ENCODE peak calls at places on chromosomes 2 and 18, in four cellular contexts. B is HCT116, Q is bronchial epithelial cell, Z is K562. F is an unnamed sample.

GRCh38 chr2:169895294-169895985 is 68.2 kb downstream of the UBR3 start:
- DNase-seq in B (no peak), Q (no peak), Z (no peak), F (peak)

GRCh38 chr2:186201371-186201770 is 284.7 kb upstream of the ZC3H15 start:
- DNase-seq in B (no peak), Q (peak), Z (no peak), F (peak)

GRCh38 chr2:221546505-221547225 is 25.4 kb downstream of the EPHA4 start:
- DNase-seq in B (peak), Q (peak), Z (no peak), F (no peak)

GRCh38 chr18:73664896-73665295 is 482.7 kb downstream of the FBXO15 start:
- DNase-seq in B (no peak), Q (no peak), Z (no peak), F (no peak)

GRCh38 chr2:147356157-147356556 is 488.7 kb upstream of the ACVR2A start:
- DNase-seq in B (no peak), Q (no peak), Z (no peak), F (no peak)

GRCh38 chr2:56449449-56449860 is 265.7 kb downstream of the CCDC85A start:
- DNase-seq in B (no peak), Q (no peak), Z (no peak), F (no peak)

GRCh38 chr2:123485056-123485455 is 540.0 kb upstream of the CNTNAP5 start:
- DNase-seq in B (no peak), Q (no peak), Z (no peak), F (no peak)

GRCh38 chr2:149161481-149162225 is 123.2 kb downstream of the LYPD6B start:
- DNase-seq in B (no peak), Q (no peak), Z (no peak), F (no peak)

GRCh38 chr2:41719756-41720155 is 328.1 kb upstream of the PKDCC start:
- DNase-seq in B (no peak), Q (no peak), Z (no peak), F (no peak)

GRCh38 chr2:239577306-239577705 is 176.5 kb upstream of the HDAC4 start:
- DNase-seq in B (no peak), Q (no peak), Z (no peak), F (no peak)

GRCh38 chr18:72342933-72343332 is 201.2 kb downstream of the CBLN2 start:
- DNase-seq in B (no peak), Q (no peak), Z (no peak), F (no peak)

GRCh38 chr2:175282300-175282699 is 100.8 kb upstream of the ATP5MC3 start:
- DNase-seq in B (peak), Q (peak), Z (peak), F (peak)

GRCh38 chr2:215851091-215851490 is 162.3 kb downstream of the MREG start:
- DNase-seq in B (no peak), Q (peak), Z (no peak), F (peak)

GRCh38 chr2:164737612-164738081 is 104.0 kb downstream of the COBLL1 start:
- DNase-seq in B (peak), Q (peak), Z (peak), F (peak)

GRCh38 chr2:24919100-24919976 is 699 bp downstream of the ADCY3 start:
- DNase-seq in B (no peak), Q (peak), Z (peak), F (no peak)

GRCh38 chr2:71812736-71813135 is 334.9 kb downstream of the CYP26B1 start:
- DNase-seq in B (no peak), Q (no peak), Z (no peak), F (no peak)

GRCh38 chr2:652881-653480 is 24.2 kb downstream of the TMEM18 start:
- DNase-seq in B (no peak), Q (no peak), Z (no peak), F (no peak)

GRCh38 chr2:23541453-23542334 is 156.7 kb downstream of the KLHL29 start:
- DNase-seq in B (no peak), Q (no peak), Z (no peak), F (no peak)

GRCh38 chr2:230828272-230828961 is 36.3 kb upstream of the ITM2C start:
- DNase-seq in B (no peak), Q (no peak), Z (no peak), F (no peak)

GRCh38 chr2:4507706-4508105 is 804.3 kb downstream of the DCDC2C start:
- DNase-seq in B (no peak), Q (no peak), Z (no peak), F (no peak)

GRCh38 chr2:8296340-8296739 is 385.5 kb upstream of the ID2 start:
- DNase-seq in B (no peak), Q (no peak), Z (no peak), F (no peak)

GRCh38 chr18:55779461-55779710 is 191.4 kb upstream of the TCF4 start:
- DNase-seq in B (no peak), Q (no peak), Z (no peak), F (peak)

GRCh38 chr2:187553908-187554703 is at the start of gene TFPI:
- DNase-seq in B (no peak), Q (peak), Z (peak), F (peak)

GRCh38 chr2:219551412-219551811 is 7.6 kb downstream of the TMEM198 start:
- DNase-seq in B (no peak), Q (peak), Z (peak), F (peak)

GRCh38 chr2:132636346-132636745 is 33.7 kb downstream of the LYPD1 start:
- DNase-seq in B (no peak), Q (no peak), Z (no peak), F (no peak)

GRCh38 chr2:96575790-96576456 is 39.4 kb downstream of the ARID5A start:
- DNase-seq in B (no peak), Q (no peak), Z (no peak), F (no peak)

GRCh38 chr2:20236496-20236895 is 11.6 kb upstream of the SDC1 start:
- DNase-seq in B (no peak), Q (peak), Z (no peak), F (no peak)

GRCh38 chr2:112004246-112004645 is 50.8 kb upstream of the TMEM87B start:
- DNase-seq in B (no peak), Q (no peak), Z (no peak), F (peak)

GRCh38 chr2:231188506-231189170 is 9.8 kb upstream of the ARMC9 start:
- DNase-seq in B (no peak), Q (no peak), Z (no peak), F (no peak)

GRCh38 chr2:58900664-58901063 is 659.5 kb upstream of the FANCL start:
- DNase-seq in B (no peak), Q (no peak), Z (no peak), F (no peak)

GRCh38 chr2:24399434-24400206 is 39.3 kb upstream of the ITSN2 start:
- DNase-seq in B (no peak), Q (no peak), Z (no peak), F (no peak)

GRCh38 chr2:197079414-197079813 is 152.9 kb upstream of the PGAP1 start:
- DNase-seq in B (no peak), Q (no peak), Z (no peak), F (no peak)

GRCh38 chr2:205743982-205744644 is 61.8 kb downstream of the NRP2 start:
- DNase-seq in B (no peak), Q (no peak), Z (no peak), F (peak)

DNA sequence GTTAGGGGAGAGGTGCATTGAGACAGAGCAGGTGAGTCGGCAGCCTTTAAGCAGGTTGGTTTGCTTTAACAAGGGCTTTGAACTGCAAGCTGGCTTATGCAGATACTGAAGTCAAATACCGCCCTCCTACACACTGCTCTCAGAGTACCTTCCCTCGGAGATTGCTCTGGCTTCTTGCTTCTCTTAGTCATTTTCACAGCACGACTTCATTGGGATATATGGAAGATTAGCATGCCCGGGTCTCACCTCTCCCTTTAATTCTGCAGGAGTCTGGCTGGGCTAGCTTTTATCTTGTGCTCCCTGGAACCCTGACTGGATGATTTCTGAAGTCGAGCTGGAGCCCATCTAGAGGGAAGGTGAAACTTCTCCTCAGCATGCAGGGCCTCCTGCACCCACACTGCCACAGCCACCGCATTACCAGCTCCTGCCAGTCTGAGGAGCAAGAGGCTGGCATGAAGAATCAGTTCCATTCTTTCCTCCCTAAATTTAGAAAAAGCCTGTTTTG is 395.5 kb upstream of the HNRNPA3 start:
- DNase-seq in B (no peak), Q (no peak), Z (no peak), F (no peak)
- TF ChIP-seq CTCF in B (peak), Q (no peak), Z (no peak), F (no peak)

DNA sequence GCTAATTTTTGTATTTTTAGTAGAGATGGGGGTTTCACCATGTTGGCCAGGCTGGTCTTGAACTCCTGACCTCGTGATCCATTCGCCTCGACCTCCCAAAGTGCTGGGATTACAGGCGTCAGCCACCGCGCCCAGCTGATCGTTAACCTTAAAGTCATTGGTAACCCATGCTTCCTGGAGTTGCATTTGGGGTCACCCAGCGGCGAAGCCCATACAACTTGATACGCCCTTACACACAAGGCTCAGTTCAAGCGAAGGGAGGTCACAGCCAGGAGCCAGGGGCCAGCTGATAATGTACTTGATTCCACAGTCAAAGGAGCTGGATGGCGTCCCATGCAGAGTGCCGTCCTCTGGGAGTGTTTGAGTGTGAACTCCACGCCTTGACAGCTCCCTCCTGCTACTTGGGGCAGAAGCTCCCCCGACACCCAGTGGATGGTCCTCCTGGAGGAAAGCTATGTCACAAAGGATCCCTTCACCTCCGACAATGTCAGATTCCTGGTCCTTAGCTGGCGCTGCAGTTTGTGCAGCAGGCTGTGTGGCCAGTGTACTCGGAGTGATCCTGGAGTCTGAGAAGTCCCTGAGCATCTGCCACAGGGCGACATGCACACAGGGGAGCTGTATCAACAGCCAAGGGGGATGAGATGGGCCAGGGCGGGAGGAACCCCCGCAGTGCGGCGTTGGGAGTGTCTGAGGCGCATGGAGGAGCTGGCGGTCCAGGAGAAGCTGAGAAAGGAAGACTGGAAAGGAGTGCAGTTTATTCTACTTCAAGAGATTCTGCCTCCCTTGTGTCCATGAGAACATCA is 7.9 kb downstream of the CLHC1 start:
- DNase-seq in B (no peak), Q (no peak), Z (peak), F (no peak)
- H3K4me3 ChIP-seq in B (no peak), Q (no peak), Z (peak), F (no peak)

DNA sequence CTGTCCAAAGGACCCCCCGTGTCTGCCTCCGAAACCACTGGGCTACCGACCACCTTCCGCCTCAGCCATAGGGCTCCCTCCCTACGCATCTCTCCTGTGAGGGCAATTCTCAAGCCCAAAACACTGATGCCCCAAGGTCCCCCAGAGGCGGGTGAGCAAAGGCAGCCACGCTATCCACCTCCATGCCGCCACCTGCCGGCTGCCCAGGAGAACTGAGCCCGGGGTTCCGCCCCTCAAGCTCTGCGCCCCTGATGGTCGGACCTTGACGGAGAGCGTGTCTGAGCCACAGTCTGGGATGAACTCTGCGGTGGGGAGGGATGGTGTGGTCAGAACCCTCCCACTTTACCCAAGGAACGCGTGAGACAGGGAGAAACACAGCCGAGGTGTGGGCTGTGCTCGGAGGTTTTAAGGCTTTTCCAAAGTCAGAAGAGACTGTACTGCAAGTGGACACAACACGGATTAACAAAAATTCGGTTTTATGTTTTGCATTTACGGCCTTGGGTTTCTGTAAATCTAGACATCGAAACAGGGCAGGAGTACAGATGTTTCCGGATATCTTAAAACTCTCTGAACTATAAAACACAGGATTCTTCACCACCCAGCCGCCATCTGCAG is 114.1 kb downstream of the ZNF516 start:
- DNase-seq in B (peak), Q (no peak), Z (peak), F (no peak)
- TF ChIP-seq CTCF in B (peak), Q (peak), Z (peak), F (peak)

GRCh38 chr18:59904051-59904601 is 4.3 kb downstream of the PMAIP1 start:
- DNase-seq in B (no peak), Q (no peak), Z (no peak), F (no peak)

GRCh38 chr18:59905686-59906091 is 5.9 kb downstream of the PMAIP1 start:
- DNase-seq in B (no peak), Q (no peak), Z (no peak), F (no peak)

GRCh38 chr18:59900222-59901128 is 679 bp downstream of the PMAIP1 start:
- DNase-seq in B (no peak), Q (peak), Z (peak), F (peak)

GRCh38 chr18:59902180-59902992 is 2.6 kb downstream of the PMAIP1 start:
- DNase-seq in B (no peak), Q (peak), Z (no peak), F (peak)

DNA sequence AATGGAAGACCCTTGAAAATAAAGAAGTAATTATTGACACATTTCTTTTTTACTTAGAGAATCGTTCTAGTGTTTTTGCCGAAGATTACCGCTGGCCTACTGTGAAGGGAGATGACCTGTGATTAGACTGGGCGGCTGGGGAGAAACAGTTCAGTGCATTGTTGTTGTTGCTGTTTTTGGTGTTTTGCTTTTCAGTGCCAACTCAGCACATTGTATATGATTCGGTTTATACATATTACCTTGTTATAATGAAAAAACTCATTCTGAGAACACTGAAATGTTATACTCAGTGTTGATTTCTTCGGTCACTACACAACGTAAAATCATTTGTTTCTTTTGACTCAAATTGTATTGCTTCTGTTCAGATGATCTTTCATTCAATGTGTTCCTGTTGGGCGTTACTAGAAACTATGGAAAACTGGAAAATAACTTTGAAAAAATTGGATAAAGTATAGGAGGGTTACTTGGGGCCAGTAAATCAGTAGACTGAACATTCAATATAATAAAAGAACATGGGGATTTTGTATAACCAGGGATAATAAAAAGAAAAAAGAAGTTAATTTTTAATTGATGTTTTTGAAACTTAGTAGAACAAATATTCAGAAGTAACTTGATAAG is 3.3 kb downstream of the PMAIP1 start:
- DNase-seq in B (no peak), Q (no peak), Z (no peak), F (no peak)
- H3K4me3 ChIP-seq in B (no peak), Q (no peak), Z (no peak), F (no peak)

GRCh38 chr2:108855194-108855593 is 68.6 kb downstream of the CCDC138 start:
- DNase-seq in B (no peak), Q (peak), Z (no peak), F (peak)
- TF ChIP-seq CTCF in B (peak), Q (peak), Z (no peak), F (peak)

GRCh38 chr2:160224507-160224906 is 24.4 kb upstream of the ITGB6 start:
- DNase-seq in B (no peak), Q (no peak), Z (no peak), F (no peak)
- H3K4me3 ChIP-seq in B (no peak), Q (no peak), Z (no peak), F (peak)

DNA sequence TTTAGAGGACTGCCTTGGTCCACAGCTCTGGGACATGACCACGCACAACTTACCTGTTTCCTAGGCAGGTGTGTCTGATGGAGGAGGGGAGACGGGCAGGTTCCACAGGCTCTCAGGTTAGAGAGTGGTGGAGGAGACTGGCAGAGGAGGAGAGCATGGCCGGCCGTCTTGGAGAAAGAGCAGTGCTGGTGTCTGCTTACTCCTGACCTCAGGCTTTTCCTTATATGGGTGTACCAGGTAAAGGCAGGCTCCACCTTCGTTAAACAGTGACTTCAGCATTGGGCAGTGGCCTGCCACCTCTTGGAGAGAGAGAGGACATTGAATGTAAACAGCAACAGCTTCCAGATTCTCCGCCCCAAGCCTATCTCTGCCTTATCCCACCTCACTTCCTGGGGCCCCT is at the start of gene CAPN13:
- DNase-seq in B (peak), Q (peak), Z (no peak), F (no peak)
- TF ChIP-seq CTCF in B (no peak), Q (peak), Z (no peak), F (no peak)

F was measured in fibroblast of pulmonary artery.